ENCODE peak calls at places on chromosomes 13 and 19, in nine cellular contexts. E is uterus; B is stomach; V is bronchial epithelial cell; Z is A673; Q is psoas muscle; S is astrocyte; R is cardiac muscle cell; N is CD8-positive, alpha-beta T cell. I is an unnamed sample.

GRCh38 chr19:48926909-48927308 is 6.6 kb upstream of the DHDH start:
- DNase-seq in E (peak; percentile 37), B (peak; percentile 64), V (peak; percentile 99), Z (peak; percentile 60), Q (no peak), S (peak; percentile 99), R (no peak), N (no peak), I (peak; percentile 81)

GRCh38 chr19:34254552-34255432 is at the start of gene GARRE1:
- DNase-seq in E (peak; percentile 37), B (peak; percentile 91), V (no peak), Z (peak; percentile 81), Q (peak; percentile 71), S (no peak), R (peak; percentile 70), N (peak; percentile 18), I (no peak)

GRCh38 chr19:56966225-56966696 is 125.7 kb upstream of the PEG3 start:
- DNase-seq in E (peak; percentile 79), B (no peak), V (no peak), Z (peak; percentile 29), Q (no peak), S (no peak), R (no peak), N (no peak), I (no peak)

GRCh38 chr19:7004313-7004931 is 16.8 kb downstream of the MBD3L2B start:
- DNase-seq in E (no peak), B (no peak), V (peak; percentile 19), Z (peak; percentile 54), Q (no peak), S (no peak), R (peak; percentile 1), N (no peak), I (no peak)

GRCh38 chr13:36131215-36131930 is at the start of gene DCLK1:
- DNase-seq in E (peak; percentile 76), B (peak; percentile 29), V (no peak), Z (peak; percentile 68), Q (peak; percentile 88), S (no peak), R (peak; percentile 63), N (no peak), I (peak; percentile 10)

GRCh38 chr19:46745521-46746280 is at the start of gene FKRP:
- DNase-seq in E (peak; percentile 48), B (peak; percentile 32), V (no peak), Z (peak; percentile 35), Q (no peak), S (no peak), R (peak; percentile 63), N (peak; percentile 38), I (no peak)

GRCh38 chr13:51193387-51193786 is 28.8 kb upstream of the FAM124A start:
- DNase-seq in E (no peak), B (no peak), V (no peak), Z (no peak), Q (no peak), S (no peak), R (no peak), N (no peak), I (no peak)

GRCh38 chr13:94249512-94249911 is 230.0 kb downstream of the DCT start:
- DNase-seq in E (no peak), B (no peak), V (no peak), Z (peak; percentile 60), Q (no peak), S (peak; percentile 93), R (no peak), N (no peak), I (no peak)

GRCh38 chr13:110312669-110313031 is 5.6 kb downstream of the COL4A2 start:
- DNase-seq in E (peak; percentile 28), B (no peak), V (peak; percentile 62), Z (no peak), Q (no peak), S (peak; percentile 95), R (no peak), N (no peak), I (no peak)

GRCh38 chr13:109743706-109744453 is 42.5 kb downstream of the IRS2 start:
- DNase-seq in E (peak; percentile 24), B (no peak), V (peak; percentile 92), Z (peak; percentile 92), Q (no peak), S (peak; percentile 71), R (peak; percentile 28), N (no peak), I (no peak)

GRCh38 chr19:5693195-5694166 is 3.4 kb downstream of the RPL36 start:
- DNase-seq in E (no peak), B (no peak), V (no peak), Z (no peak), Q (no peak), S (no peak), R (no peak), N (no peak), I (no peak)

GRCh38 chr19:1516395-1516753 is 3.6 kb upstream of the ADAMTSL5 start:
- DNase-seq in E (no peak), B (no peak), V (no peak), Z (peak; percentile 45), Q (no peak), S (no peak), R (no peak), N (no peak), I (no peak)

DNA sequence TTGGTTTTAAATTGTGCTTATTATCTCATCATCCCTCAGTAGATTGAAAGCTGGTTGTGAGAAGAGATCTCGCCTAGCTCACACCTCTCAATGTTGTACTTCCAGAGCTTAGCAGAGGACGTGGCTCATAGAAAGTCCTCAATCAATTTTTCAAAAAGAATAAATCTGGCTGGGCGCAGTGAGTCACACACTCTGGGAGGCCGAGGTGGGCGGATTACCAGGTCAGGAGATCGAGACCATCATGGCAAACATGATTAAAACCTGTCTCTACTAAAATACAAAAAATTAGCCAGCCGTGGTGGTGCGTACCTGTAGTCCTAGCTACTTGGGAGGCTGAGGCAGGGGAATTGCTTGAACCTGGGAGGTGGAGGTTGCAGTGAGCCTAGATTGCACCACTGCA is 4.7 kb upstream of the ASF1B start:
- DNase-seq in E (no peak), B (no peak), V (no peak), Z (no peak), Q (no peak), S (no peak), R (no peak), N (no peak), I (no peak)
- TF ChIP-seq CTCF in E (no peak), B (no peak), V (no peak), Z (no peak), Q (no peak), S (no peak), R (no peak), N (no peak), I (no peak)

GRCh38 chr19:43501661-43502418 is 2.7 kb downstream of the PHLDB3 start:
- DNase-seq in E (no peak), B (no peak), V (no peak), Z (no peak), Q (no peak), S (no peak), R (no peak), N (no peak), I (no peak)

GRCh38 chr19:43505186-43505456 is 575 bp upstream of the PHLDB3 start:
- DNase-seq in E (no peak), B (no peak), V (no peak), Z (no peak), Q (no peak), S (no peak), R (no peak), N (no peak), I (no peak)

GRCh38 chr19:43504426-43505185 is at the start of gene PHLDB3:
- DNase-seq in E (no peak), B (peak; percentile 50), V (no peak), Z (no peak), Q (peak; percentile 63), S (no peak), R (peak; percentile 48), N (peak; percentile 48), I (no peak)

GRCh38 chr19:43502419-43502976 is 2.0 kb downstream of the PHLDB3 start:
- DNase-seq in E (no peak), B (no peak), V (no peak), Z (no peak), Q (no peak), S (no peak), R (no peak), N (no peak), I (no peak)

DNA sequence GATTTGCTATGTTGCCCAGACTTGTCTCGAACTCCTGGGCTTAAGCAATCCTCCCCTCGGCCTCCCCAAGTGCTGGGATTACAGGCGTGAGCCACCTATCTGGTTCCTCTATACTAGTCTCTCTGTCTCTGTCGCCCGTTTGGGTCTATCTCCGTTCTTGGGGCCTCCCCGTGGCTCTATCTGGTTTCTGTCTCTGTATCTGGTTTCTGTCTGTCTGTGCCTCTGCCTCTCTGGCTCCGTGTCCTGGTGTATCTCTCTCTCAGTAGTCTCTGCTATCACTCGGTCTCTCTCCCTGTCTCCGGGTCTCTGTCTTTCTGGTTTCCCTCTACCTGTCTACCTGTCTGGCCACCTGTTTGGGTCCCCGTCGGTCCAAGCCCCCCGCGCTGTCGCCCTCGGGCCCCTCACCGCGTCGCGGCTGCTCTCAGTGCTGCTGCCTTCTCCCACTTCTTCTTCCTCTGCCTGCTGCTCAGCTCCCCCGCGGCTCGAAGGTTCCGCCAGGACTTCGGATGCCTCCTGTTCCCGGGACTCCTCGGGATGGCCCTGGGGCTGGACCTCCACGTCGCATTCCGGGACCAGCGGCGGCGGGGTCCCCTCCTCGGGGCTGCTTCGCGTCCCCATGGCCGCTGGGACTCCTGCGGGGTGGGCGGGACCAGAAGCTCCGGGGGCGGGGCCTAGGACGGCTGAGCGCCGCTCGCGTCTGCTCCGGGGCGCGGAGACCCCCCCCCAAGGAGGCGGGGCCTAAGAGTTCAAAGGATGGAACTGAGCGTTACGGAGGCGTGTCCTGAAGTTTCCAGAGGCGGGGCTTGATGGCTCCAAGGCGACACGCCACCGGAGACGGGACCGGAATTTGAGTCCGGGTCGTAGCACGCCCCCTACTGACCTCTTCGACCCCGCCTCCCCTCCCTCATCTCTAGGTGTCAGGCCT is 783 bp downstream of the PHLDB3 start:
- DNase-seq in E (peak; percentile 99), B (peak; percentile 98), V (peak; percentile 77), Z (peak; percentile 97), Q (peak; percentile 98), S (peak; percentile 60), R (peak; percentile 98), N (peak; percentile 99), I (peak; percentile 75)
- TF ChIP-seq CTCF in E (peak; percentile 22), B (no peak), V (no peak), Z (peak; percentile 44), Q (no peak), S (no peak), R (no peak), N (no peak), I (peak; percentile 5)

GRCh38 chr19:41428481-41428859 is 1.3 kb upstream of the B3GNT8 start:
- DNase-seq in E (no peak), B (no peak), V (no peak), Z (peak; percentile 16), Q (no peak), S (no peak), R (no peak), N (no peak), I (no peak)
- TF ChIP-seq CTCF in E (no peak), B (no peak), V (no peak), Z (no peak), Q (no peak), S (no peak), R (no peak), N (no peak), I (no peak)

GRCh38 chr13:103883152-103883551 is 816.9 kb upstream of the SLC10A2 start:
- DNase-seq in E (peak; percentile 23), B (peak; percentile 68), V (peak; percentile 95), Z (peak; percentile 76), Q (peak; percentile 93), S (peak; percentile 92), R (peak; percentile 84), N (no peak), I (peak; percentile 0)
- TF ChIP-seq CTCF in E (peak; percentile 49), B (peak; percentile 32), V (peak; percentile 77), Z (peak; percentile 50), Q (peak; percentile 57), S (peak; percentile 78), R (peak; percentile 72), N (no peak), I (no peak)